ENCODE peak calls at places on chromosomes 6 and 20, in ten cellular contexts. C is cardiac fibroblast, X is pancreas, I is DND-41, D is GM12865, J is A549, K is colonic mucosa, R is heart left ventricle, V is adrenal gland, A is SK-N-SH. G is an unnamed sample.

GRCh38 chr20:6632187-6632586 is 135.3 kb upstream of the BMP2 start:
- DNase-seq in C (peak; percentile 44), X (no peak), I (no peak), D (peak; percentile 12), J (no peak), K (no peak), R (peak; percentile 30), V (peak; percentile 73), A (peak; percentile 1), G (no peak)

GRCh38 chr20:12925214-12925755 is 83.5 kb upstream of the SPTLC3 start:
- DNase-seq in C (peak; percentile 88), X (peak; percentile 66), I (peak; percentile 60), D (peak; percentile 77), J (peak; percentile 81), K (peak; percentile 45), R (peak; percentile 36), V (peak; percentile 45), A (peak; percentile 66), G (peak; percentile 74)

GRCh38 chr6:72363844-72364740 is 257.8 kb upstream of the KCNQ5 start:
- DNase-seq in C (peak; percentile 90), X (no peak), I (no peak), D (no peak), J (no peak), K (no peak), R (no peak), V (no peak), A (no peak), G (no peak)

GRCh38 chr6:131999545-132000146 is 48.5 kb upstream of the CCN2 start:
- DNase-seq in C (no peak), X (no peak), I (no peak), D (peak; percentile 55), J (no peak), K (no peak), R (no peak), V (no peak), A (no peak), G (no peak)

GRCh38 chr6:10659697-10660348 is 34.6 kb downstream of the C6orf52 start:
- DNase-seq in C (no peak), X (no peak), I (no peak), D (no peak), J (no peak), K (no peak), R (no peak), V (no peak), A (peak; percentile 46), G (no peak)

GRCh38 chr20:768426-768978 is at the start of gene SLC52A3:
- DNase-seq in C (no peak), X (peak; percentile 65), I (peak; percentile 16), D (no peak), J (peak; percentile 74), K (peak; percentile 91), R (peak; percentile 55), V (no peak), A (no peak), G (no peak)

GRCh38 chr6:50952092-50952932 is 133.6 kb downstream of the TFAP2B start:
- DNase-seq in C (no peak), X (no peak), I (no peak), D (peak; percentile 2), J (no peak), K (no peak), R (no peak), V (no peak), A (no peak), G (no peak)

GRCh38 chr6:2245954-2246863 is 804 bp upstream of the GMDS start:
- DNase-seq in C (peak; percentile 77), X (peak; percentile 94), I (peak; percentile 52), D (peak; percentile 69), J (peak; percentile 38), K (peak; percentile 94), R (peak; percentile 43), V (peak; percentile 88), A (peak; percentile 32), G (peak; percentile 21)

GRCh38 chr6:37021356-37022129 is 16.1 kb downstream of the FGD2 start:
- DNase-seq in C (peak; percentile 64), X (no peak), I (peak; percentile 93), D (peak; percentile 30), J (no peak), K (no peak), R (no peak), V (no peak), A (no peak), G (peak; percentile 68)

GRCh38 chr20:48339986-48340884 is 487.6 kb downstream of the PREX1 start:
- DNase-seq in C (no peak), X (no peak), I (peak; percentile 36), D (peak; percentile 67), J (no peak), K (no peak), R (no peak), V (no peak), A (no peak), G (peak; percentile 59)
- H3K4me3 ChIP-seq in C (no peak overlapping the region), X (no peak overlapping the region), I (no peak overlapping the region), D (no peak overlapping the region), J (no peak overlapping the region), K (no peak overlapping the region), R (no peak overlapping the region), V (no peak overlapping the region), A (no peak overlapping the region), G (no peak overlapping the region)

GRCh38 chr6:39823187-39823815 is 31.1 kb downstream of the DAAM2 start:
- DNase-seq in C (peak; percentile 50), X (peak; percentile 15), I (no peak), D (no peak), J (no peak), K (peak; percentile 22), R (peak; percentile 73), V (peak; percentile 45), A (no peak), G (no peak)
- H3K4me3 ChIP-seq in C (no peak overlapping the region), X (no peak overlapping the region), I (no peak overlapping the region), D (no peak overlapping the region), J (no peak overlapping the region), K (no peak overlapping the region), R (no peak overlapping the region), V (no peak overlapping the region), A (no peak overlapping the region), G (no peak overlapping the region)

DNA sequence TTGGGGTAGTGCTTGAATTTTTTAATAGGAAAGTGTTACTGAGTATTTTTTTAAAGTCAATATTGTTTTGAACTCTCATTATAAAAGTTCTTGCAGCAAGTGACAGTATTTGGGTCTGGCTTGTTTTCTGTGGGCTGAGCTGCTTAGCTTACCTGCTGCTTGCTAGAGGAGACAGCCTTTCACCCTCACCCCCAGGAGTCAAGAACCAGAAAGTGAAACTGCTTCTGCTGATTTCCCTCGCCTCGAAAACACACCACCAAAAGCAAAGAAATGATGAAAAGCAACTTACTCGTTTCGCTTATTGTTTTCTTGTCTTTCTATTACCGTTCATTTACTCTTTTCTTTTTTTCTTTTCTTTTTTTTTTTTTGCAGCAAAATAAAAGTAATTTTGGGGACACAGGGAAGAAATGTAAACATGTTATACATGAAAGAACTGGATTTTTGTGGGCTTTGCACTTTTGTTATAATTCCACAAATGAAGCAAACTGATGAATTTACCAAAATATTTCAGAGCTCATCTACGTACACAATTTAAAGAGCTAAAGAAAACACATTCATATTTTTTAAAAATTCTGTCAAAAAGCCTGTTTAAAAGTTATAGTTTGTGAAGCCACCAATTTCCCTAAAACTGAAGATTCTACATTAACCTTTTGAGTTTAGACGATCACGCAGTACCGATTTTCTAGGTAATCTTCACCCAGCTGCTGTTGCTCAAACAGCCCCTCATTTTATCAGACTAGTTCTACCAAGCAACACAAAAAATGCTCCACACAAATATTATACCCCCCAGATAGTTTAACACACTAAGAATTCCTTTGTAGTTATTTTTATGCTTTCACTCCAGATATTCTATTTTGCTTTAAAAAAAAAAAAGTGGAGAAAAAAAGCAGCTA is 1.7 kb downstream of the SCML4 start:
- DNase-seq in C (no peak), X (no peak), I (peak; percentile 66), D (peak; percentile 77), J (no peak), K (no peak), R (no peak), V (no peak), A (no peak), G (no peak)
- H3K4me3 ChIP-seq in C (no peak overlapping the region), X (no peak overlapping the region), I (peak overlapping the region; percentile 32), D (peak overlapping the region; percentile 37), J (no peak overlapping the region), K (no peak overlapping the region), R (no peak overlapping the region), V (no peak overlapping the region), A (no peak overlapping the region), G (no peak overlapping the region)

GRCh38 chr20:37408202-37408929 is 62.4 kb downstream of the SRC start:
- DNase-seq in C (no peak), X (no peak), I (no peak), D (no peak), J (no peak), K (no peak), R (no peak), V (no peak), A (peak; percentile 75), G (no peak)

GRCh38 chr20:37406010-37406998 is 60.4 kb downstream of the SRC start:
- DNase-seq in C (peak; percentile 27), X (peak; percentile 38), I (peak; percentile 69), D (peak; percentile 77), J (peak; percentile 59), K (no peak), R (peak; percentile 58), V (no peak), A (peak; percentile 93), G (peak; percentile 39)

GRCh38 chr20:37407573-37408002 is 61.6 kb downstream of the SRC start:
- DNase-seq in C (no peak), X (no peak), I (no peak), D (no peak), J (no peak), K (no peak), R (peak; percentile 76), V (no peak), A (no peak), G (no peak)

GRCh38 chr20:37407117-37407566 is 61.2 kb downstream of the SRC start:
- DNase-seq in C (no peak), X (no peak), I (peak; percentile 45), D (no peak), J (no peak), K (no peak), R (no peak), V (no peak), A (no peak), G (no peak)

DNA sequence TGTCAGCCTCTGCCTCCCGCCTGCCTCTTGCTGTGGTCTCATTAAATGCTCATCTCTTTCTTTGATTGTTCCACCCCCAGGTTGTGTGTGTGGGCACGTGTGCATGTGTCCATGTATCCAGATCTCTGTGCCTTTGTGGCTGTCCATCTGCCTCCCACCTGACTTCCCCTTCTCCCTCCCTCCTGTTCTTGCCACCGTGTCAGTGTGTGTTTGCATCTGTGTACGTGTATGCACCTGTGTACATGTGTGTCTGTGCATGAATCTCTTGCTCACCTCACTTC is 62.9 kb downstream of the SRC start:
- DNase-seq in C (no peak), X (no peak), I (no peak), D (no peak), J (no peak), K (no peak), R (no peak), V (no peak), A (no peak), G (no peak)
- H3K4me3 ChIP-seq in C (no peak overlapping the region), X (no peak overlapping the region), I (no peak overlapping the region), D (no peak overlapping the region), J (no peak overlapping the region), K (no peak overlapping the region), R (no peak overlapping the region), V (no peak overlapping the region), A (no peak overlapping the region), G (no peak overlapping the region)

DNA sequence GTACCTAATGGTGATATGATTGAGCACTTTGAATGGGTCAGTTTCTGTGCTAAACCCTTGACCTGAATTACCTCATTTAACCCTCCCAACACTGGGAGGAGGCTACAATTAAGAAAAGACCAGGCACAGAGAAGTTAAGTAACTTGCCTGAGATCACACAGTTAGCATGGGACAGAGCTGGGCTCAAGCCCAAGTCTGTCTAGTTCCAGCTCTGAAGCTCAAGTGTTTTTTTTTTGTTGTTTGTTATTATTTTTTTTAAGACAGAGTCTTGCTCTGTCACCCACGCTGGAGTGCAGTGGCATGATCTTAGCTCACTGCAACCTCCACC is 4.0 kb downstream of the FAM83D start:
- DNase-seq in C (no peak), X (no peak), I (no peak), D (no peak), J (no peak), K (no peak), R (no peak), V (no peak), A (no peak), G (no peak)
- H3K4me3 ChIP-seq in C (no peak overlapping the region), X (no peak overlapping the region), I (no peak overlapping the region), D (no peak overlapping the region), J (no peak overlapping the region), K (no peak overlapping the region), R (no peak overlapping the region), V (no peak overlapping the region), A (no peak overlapping the region), G (no peak overlapping the region)